ENCODE peak calls at places on chromosomes 16 and 17, in four cellular contexts. One of them, this sample, is unnamed.

GRCh38 chr17:21280081-21280518 is 4.4 kb upstream of the MAP2K3 start:
- DNase-seq in GM12878: peak
- DNase-seq in HepG2: peak
- DNase-seq in K562: peak
- DNase-seq in this sample: peak

GRCh38 chr16:11497329-11497805 is 89.4 kb downstream of the LITAF start:
- DNase-seq in GM12878: peak
- DNase-seq in HepG2: peak
- DNase-seq in K562: no peak
- DNase-seq in this sample: peak

GRCh38 chr17:18360518-18360917 is 2.8 kb downstream of the SHMT1 start:
- DNase-seq in GM12878: no peak
- DNase-seq in HepG2: no peak
- DNase-seq in K562: no peak
- DNase-seq in this sample: no peak

GRCh38 chr17:35796942-35797341 is 1.5 kb upstream of the MMP28 start:
- DNase-seq in GM12878: no peak
- DNase-seq in HepG2: no peak
- DNase-seq in K562: no peak
- DNase-seq in this sample: no peak

GRCh38 chr17:42563543-42563942 is 1.6 kb downstream of the COASY start:
- DNase-seq in GM12878: no peak
- DNase-seq in HepG2: no peak
- DNase-seq in K562: no peak
- DNase-seq in this sample: no peak

GRCh38 chr16:21184834-21185233 is 26.4 kb downstream of the LDAF1 start:
- DNase-seq in GM12878: no peak
- DNase-seq in HepG2: no peak
- DNase-seq in K562: no peak
- DNase-seq in this sample: no peak

GRCh38 chr17:60102632-60103047 is 23.9 kb upstream of the HEATR6 start:
- DNase-seq in GM12878: no peak
- DNase-seq in HepG2: no peak
- DNase-seq in K562: no peak
- DNase-seq in this sample: no peak

GRCh38 chr17:31724026-31724425 is 135.0 kb downstream of the COPRS start:
- DNase-seq in GM12878: no peak
- DNase-seq in HepG2: no peak
- DNase-seq in K562: no peak
- DNase-seq in this sample: no peak

GRCh38 chr17:31888124-31888523 is 13.4 kb downstream of the UTP6 start:
- DNase-seq in GM12878: no peak
- DNase-seq in HepG2: no peak
- DNase-seq in K562: no peak
- DNase-seq in this sample: no peak

GRCh38 chr17:69525920-69526841 is 111.7 kb downstream of the MAP2K6 start:
- DNase-seq in GM12878: no peak
- DNase-seq in HepG2: peak
- DNase-seq in K562: peak
- DNase-seq in this sample: peak

GRCh38 chr16:19555938-19556778 is 655 bp downstream of the VPS35L start:
- DNase-seq in GM12878: peak
- DNase-seq in HepG2: no peak
- DNase-seq in K562: peak
- DNase-seq in this sample: peak

GRCh38 chr17:38739305-38739704 is 8.8 kb downstream of the PCGF2 start:
- DNase-seq in GM12878: no peak
- DNase-seq in HepG2: no peak
- DNase-seq in K562: no peak
- DNase-seq in this sample: no peak

GRCh38 chr17:18217412-18218015 is 7.9 kb upstream of the LLGL1 start:
- DNase-seq in GM12878: peak
- DNase-seq in HepG2: peak
- DNase-seq in K562: peak
- DNase-seq in this sample: peak

GRCh38 chr17:49861150-49861884 is 13.4 kb upstream of the TAC4 start:
- DNase-seq in GM12878: no peak
- DNase-seq in HepG2: peak
- DNase-seq in K562: peak
- DNase-seq in this sample: peak

GRCh38 chr17:69213059-69213813 is 15.4 kb downstream of the ABCA10 start:
- DNase-seq in GM12878: no peak
- DNase-seq in HepG2: no peak
- DNase-seq in K562: no peak
- DNase-seq in this sample: no peak

GRCh38 chr16:64453643-64454042 is 668.2 kb downstream of the CDH11 start:
- DNase-seq in GM12878: no peak
- DNase-seq in HepG2: no peak
- DNase-seq in K562: no peak
- DNase-seq in this sample: no peak

GRCh38 chr17:35944151-35944550 is 638 bp upstream of the LYZL6 start:
- DNase-seq in GM12878: no peak
- DNase-seq in HepG2: no peak
- DNase-seq in K562: no peak
- DNase-seq in this sample: no peak

GRCh38 chr17:30000755-30001257 is 59.4 kb downstream of the EFCAB5 start:
- DNase-seq in GM12878: no peak
- DNase-seq in HepG2: no peak
- DNase-seq in K562: no peak
- DNase-seq in this sample: no peak

GRCh38 chr16:12390644-12391043 is 413.0 kb downstream of the CPPED1 start:
- DNase-seq in GM12878: no peak
- DNase-seq in HepG2: no peak
- DNase-seq in K562: no peak
- DNase-seq in this sample: no peak

GRCh38 chr17:18018411-18018921 is 20.5 kb downstream of the ATPAF2 start:
- DNase-seq in GM12878: no peak
- DNase-seq in HepG2: no peak
- DNase-seq in K562: no peak
- DNase-seq in this sample: no peak

GRCh38 chr17:17493986-17494466 is 2.2 kb downstream of the RASD1 start:
- DNase-seq in GM12878: no peak
- DNase-seq in HepG2: no peak
- DNase-seq in K562: no peak
- DNase-seq in this sample: no peak

GRCh38 chr16:2838928-2839327 is 8.8 kb downstream of the ZG16B start:
- DNase-seq in GM12878: no peak
- DNase-seq in HepG2: peak
- DNase-seq in K562: peak
- DNase-seq in this sample: peak

GRCh38 chr17:45277216-45277849 is 15.4 kb upstream of the SPATA32 start:
- DNase-seq in GM12878: peak
- DNase-seq in HepG2: peak
- DNase-seq in K562: peak
- DNase-seq in this sample: peak

GRCh38 chr17:38539386-38539785 is 66.4 kb downstream of the SRCIN1 start:
- DNase-seq in GM12878: no peak
- DNase-seq in HepG2: no peak
- DNase-seq in K562: no peak
- DNase-seq in this sample: no peak

GRCh38 chr17:63697341-63698286 is 2.3 kb downstream of the LIMD2 start:
- DNase-seq in GM12878: peak
- DNase-seq in HepG2: peak
- DNase-seq in K562: peak
- DNase-seq in this sample: peak

GRCh38 chr17:77810536-77810935 is 148.0 kb upstream of the TNRC6C start:
- DNase-seq in GM12878: no peak
- DNase-seq in HepG2: no peak
- DNase-seq in K562: no peak
- DNase-seq in this sample: no peak

GRCh38 chr17:73480740-73481139 is 163.5 kb downstream of the SDK2 start:
- DNase-seq in GM12878: no peak
- DNase-seq in HepG2: no peak
- DNase-seq in K562: no peak
- DNase-seq in this sample: no peak

GRCh38 chr16:81657731-81658130 is 121.4 kb upstream of the PLCG2 start:
- DNase-seq in GM12878: no peak
- DNase-seq in HepG2: no peak
- DNase-seq in K562: no peak
- DNase-seq in this sample: no peak

GRCh38 chr17:63557416-63557815 is 7.1 kb downstream of the DCAF7 start:
- DNase-seq in GM12878: no peak
- DNase-seq in HepG2: no peak
- DNase-seq in K562: no peak
- DNase-seq in this sample: no peak

GRCh38 chr16:50565428-50565827 is 17.2 kb downstream of the NKD1 start:
- DNase-seq in GM12878: no peak
- DNase-seq in HepG2: no peak
- DNase-seq in K562: no peak
- DNase-seq in this sample: no peak

GRCh38 chr16:17229766-17230165 is 241.0 kb downstream of the XYLT1 start:
- DNase-seq in GM12878: no peak
- DNase-seq in HepG2: no peak
- DNase-seq in K562: no peak
- DNase-seq in this sample: no peak

DNA sequence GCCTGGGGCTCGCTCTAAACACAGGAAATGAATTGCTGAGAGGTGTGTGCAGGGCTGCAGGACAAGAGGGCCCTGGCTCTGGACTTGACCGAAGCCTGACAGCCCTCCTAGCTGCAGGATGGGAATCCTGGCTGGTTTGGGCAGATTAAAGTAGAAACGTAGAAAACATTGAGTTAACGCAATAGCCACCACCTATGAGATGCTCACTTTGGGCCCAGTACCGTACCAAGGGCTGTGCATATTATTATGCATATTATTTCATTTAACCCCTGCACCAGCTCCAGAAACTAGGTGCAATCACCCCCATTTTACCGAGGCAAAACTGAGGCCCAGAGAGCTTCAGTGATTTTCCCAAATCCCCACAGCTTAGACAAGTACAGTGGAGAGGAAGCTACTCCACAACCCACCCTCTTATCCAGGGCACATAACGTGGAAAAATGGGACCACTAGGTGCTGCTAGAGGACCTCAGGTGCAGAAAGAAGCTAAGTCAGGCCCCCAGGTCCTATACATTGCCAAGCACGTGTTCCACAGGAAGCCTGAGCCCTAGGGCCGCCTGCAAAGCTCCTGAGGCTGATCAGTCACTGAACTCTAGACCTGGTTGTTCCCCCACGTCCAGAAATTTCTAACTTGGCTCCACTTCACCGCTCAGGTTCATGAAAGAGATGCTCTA is 79.2 kb downstream of the MYH11 start:
- DNase-seq in GM12878: no peak
- DNase-seq in HepG2: peak
- DNase-seq in K562: peak
- DNase-seq in this sample: peak
- TF ChIP-seq FOXM1 in GM12878: no peak
- TF ChIP-seq FOXM1 in HepG2: no peak
- TF ChIP-seq FOXM1 in K562: no peak
- TF ChIP-seq FOXM1 in this sample: no peak

DNA sequence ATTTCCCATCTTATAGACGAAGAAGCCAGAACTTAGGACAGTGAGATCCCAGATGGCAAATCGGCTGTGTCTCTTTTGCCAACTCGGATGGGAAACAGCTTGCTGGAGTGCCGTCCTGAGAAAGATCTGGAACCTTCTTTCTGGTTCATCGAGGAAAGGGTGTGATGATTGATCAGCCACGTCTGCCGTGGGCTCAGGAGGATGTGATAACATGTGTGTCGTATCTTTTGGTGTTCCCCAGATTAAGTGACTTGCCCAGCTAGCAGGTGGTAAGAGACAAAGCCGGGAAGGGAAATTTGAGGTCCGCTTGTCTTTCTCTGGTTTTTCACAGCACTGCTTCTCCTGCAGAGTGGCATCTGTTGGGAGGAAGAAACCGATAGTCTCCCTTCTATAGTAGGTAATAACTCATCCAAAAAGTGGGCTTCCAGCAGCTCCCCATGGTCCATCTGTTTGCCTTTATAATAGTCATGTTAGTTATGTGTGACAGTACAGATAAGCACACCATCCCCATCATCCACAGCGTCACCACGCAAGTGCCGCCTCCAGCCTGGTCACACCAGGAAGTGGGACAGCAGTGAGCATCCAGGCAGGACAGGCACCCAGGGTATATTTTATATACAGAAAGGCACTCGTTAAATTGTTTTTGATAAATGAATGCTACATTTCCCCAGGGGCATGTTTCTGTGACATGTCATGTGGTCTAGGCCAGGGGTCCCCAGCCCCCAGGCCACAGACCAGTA is 175.5 kb downstream of the KATNIP start:
- DNase-seq in GM12878: no peak
- DNase-seq in HepG2: no peak
- DNase-seq in K562: no peak
- DNase-seq in this sample: no peak
- TF ChIP-seq FOXK2 in GM12878: no peak
- TF ChIP-seq FOXK2 in HepG2: no peak
- TF ChIP-seq FOXK2 in K562: no peak
- TF ChIP-seq FOXK2 in this sample: no peak

DNA sequence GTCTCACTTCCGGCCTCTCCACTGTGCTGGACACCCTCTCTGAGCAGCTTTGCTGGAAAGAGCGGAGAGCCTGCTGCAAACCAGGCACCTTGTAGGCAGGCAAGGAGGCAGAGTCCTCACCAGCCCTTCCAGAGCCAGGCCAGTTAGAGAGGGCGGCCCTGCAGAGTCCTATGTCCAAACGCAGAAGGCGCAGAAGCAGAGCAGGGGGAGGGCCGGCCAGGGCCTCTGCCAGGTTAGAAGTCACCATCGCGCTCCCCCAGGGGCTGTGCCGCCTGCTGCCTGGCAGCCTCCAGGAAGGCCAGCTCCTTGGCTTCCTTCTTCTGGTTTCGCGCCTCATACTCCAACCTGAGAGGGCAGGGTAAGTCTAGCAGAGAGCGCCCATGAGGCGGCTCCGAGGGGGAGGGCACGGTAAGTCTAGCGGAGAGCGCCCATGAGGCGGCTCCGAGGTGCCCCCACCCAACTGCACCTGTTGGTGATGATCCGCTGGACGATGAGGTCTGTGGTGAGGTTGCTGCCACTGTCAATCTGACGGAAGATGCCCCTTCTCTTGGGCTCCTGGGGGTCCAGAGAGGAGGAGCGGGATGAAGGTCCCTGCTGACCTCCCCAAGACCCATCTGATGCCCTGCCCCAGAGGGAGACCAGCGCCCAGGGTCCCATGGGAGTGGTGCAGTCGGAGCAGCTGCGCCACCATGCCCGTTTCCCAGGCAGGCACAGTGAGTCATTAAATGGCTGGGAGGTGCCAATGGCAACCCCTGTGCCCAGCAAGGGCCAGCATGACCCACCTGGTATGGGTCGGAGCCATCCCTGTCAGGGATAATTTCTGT is 2.8 kb downstream of the NPB start:
- DNase-seq in GM12878: no peak
- DNase-seq in HepG2: no peak
- DNase-seq in K562: no peak
- DNase-seq in this sample: no peak
- TF ChIP-seq FOXM1 in GM12878: no peak
- TF ChIP-seq FOXM1 in HepG2: no peak
- TF ChIP-seq FOXM1 in K562: no peak
- TF ChIP-seq FOXM1 in this sample: no peak

DNA sequence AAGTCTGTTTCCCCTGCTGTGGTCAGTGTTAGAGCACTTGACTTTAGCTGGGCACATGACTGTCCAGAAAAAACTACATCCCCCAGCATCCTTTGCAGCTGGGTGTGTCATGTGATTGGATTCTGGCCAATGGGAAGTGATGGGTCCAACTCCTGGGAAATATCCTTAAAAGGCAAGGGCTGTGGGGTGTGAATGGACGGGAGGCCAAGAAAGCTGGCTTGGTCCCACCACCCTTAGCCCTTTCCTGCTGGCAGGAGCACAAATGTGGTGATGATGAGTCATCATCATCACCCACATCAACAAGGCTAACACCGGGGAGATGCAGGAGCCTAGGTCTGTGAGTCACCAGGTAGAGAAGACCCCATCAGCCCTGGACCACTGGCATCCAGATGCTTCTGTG is 341.7 kb downstream of the C16orf95 start:
- DNase-seq in GM12878: no peak
- DNase-seq in HepG2: no peak
- DNase-seq in K562: peak
- DNase-seq in this sample: peak
- TF ChIP-seq FOXK2 in GM12878: no peak
- TF ChIP-seq FOXK2 in HepG2: no peak
- TF ChIP-seq FOXK2 in K562: no peak
- TF ChIP-seq FOXK2 in this sample: no peak